ENCODE peak calls at places on chromosomes 2 and 18, in eight cellular contexts. J is H54; S is stimulated activated CD4-positive, alpha-beta T cell treated with anti-CD3 and anti-CD28 coated beads, Interleukin-15, amount 100 ng/mL, for 1 hour; E is germinal center; Z is activated T-cell treated with anti-CD3 and anti-CD28 coated beads for 1 hour; H is KBM-7; N is Daoy; M is CD8-positive, alpha-beta memory T cell. T is an unnamed sample.

GRCh38 chr2:903223-903900 is 47.3 kb upstream of the SNTG2 start:
- DNase-seq in J (no peak), S (no peak), E (no peak), Z (no peak), H (no peak), N (no peak), M (no peak), T (no peak)

GRCh38 chr2:23900927-23901322 is 26.0 kb downstream of the ATAD2B start:
- DNase-seq in J (no peak), S (no peak), E (no peak), Z (no peak), H (no peak), N (peak; percentile 39), M (no peak), T (peak; percentile 67)

GRCh38 chr18:42458226-42458625 is 503.2 kb downstream of the PIK3C3 start:
- DNase-seq in J (no peak), S (no peak), E (no peak), Z (no peak), H (no peak), N (no peak), M (no peak), T (no peak)

GRCh38 chr2:222102746-222103349 is 195.9 kb downstream of the PAX3 start:
- DNase-seq in J (no peak), S (no peak), E (no peak), Z (no peak), H (no peak), N (peak; percentile 4), M (no peak), T (no peak)

GRCh38 chr2:171894612-171894947 is 536 bp upstream of the SLC25A12 start:
- DNase-seq in J (no peak), S (no peak), E (no peak), Z (no peak), H (no peak), N (no peak), M (no peak), T (no peak)

GRCh38 chr2:236180501-236180816 is 12.3 kb upstream of the GBX2 start:
- DNase-seq in J (no peak), S (no peak), E (no peak), Z (no peak), H (no peak), N (no peak), M (no peak), T (no peak)

GRCh38 chr2:102046135-102046901 is 54.6 kb downstream of the IL1R2 start:
- DNase-seq in J (no peak), S (no peak), E (no peak), Z (no peak), H (no peak), N (no peak), M (no peak), T (no peak)

GRCh38 chr2:46447649-46448048 is 31.7 kb upstream of the TMEM247 start:
- DNase-seq in J (no peak), S (no peak), E (no peak), Z (no peak), H (no peak), N (no peak), M (no peak), T (no peak)

GRCh38 chr18:27605107-27605834 is 420.2 kb upstream of the CHST9 start:
- DNase-seq in J (peak; percentile 16), S (no peak), E (peak; percentile 21), Z (no peak), H (peak; percentile 52), N (peak; percentile 71), M (no peak), T (peak; percentile 49)

GRCh38 chr18:75538727-75539126 is 111.2 kb upstream of the SMIM21 start:
- DNase-seq in J (no peak), S (no peak), E (no peak), Z (no peak), H (no peak), N (no peak), M (no peak), T (no peak)

GRCh38 chr2:12330916-12331315 is 385.8 kb upstream of the TRIB2 start:
- DNase-seq in J (no peak), S (no peak), E (no peak), Z (no peak), H (no peak), N (peak; percentile 58), M (no peak), T (no peak)

GRCh38 chr2:73175663-73176204 is 26.6 kb upstream of the NOTO start:
- DNase-seq in J (no peak), S (peak; percentile 58), E (peak; percentile 74), Z (peak; percentile 64), H (no peak), N (peak; percentile 73), M (peak; percentile 74), T (peak; percentile 87)

GRCh38 chr2:151239624-151240023 is 22.0 kb downstream of the RBM43 start:
- DNase-seq in J (no peak), S (no peak), E (no peak), Z (no peak), H (no peak), N (no peak), M (no peak), T (no peak)

GRCh38 chr2:146147448-146148012 is 1627.6 kb upstream of the ZEB2 start:
- DNase-seq in J (no peak), S (no peak), E (no peak), Z (no peak), H (no peak), N (no peak), M (no peak), T (no peak)

GRCh38 chr2:31053929-31054328 is 84.3 kb downstream of the GALNT14 start:
- DNase-seq in J (no peak), S (no peak), E (no peak), Z (no peak), H (no peak), N (no peak), M (no peak), T (no peak)

GRCh38 chr2:19689769-19690168 is 212.0 kb downstream of the TTC32 start:
- DNase-seq in J (no peak), S (no peak), E (no peak), Z (no peak), H (no peak), N (no peak), M (no peak), T (no peak)

GRCh38 chr18:3163968-3164367 is 55.8 kb downstream of the MYOM1 start:
- DNase-seq in J (no peak), S (no peak), E (no peak), Z (no peak), H (no peak), N (no peak), M (no peak), T (no peak)

GRCh38 chr2:38155-38554 is 8.2 kb downstream of the FAM110C start:
- DNase-seq in J (peak; percentile 43), S (no peak), E (no peak), Z (no peak), H (no peak), N (peak; percentile 92), M (no peak), T (no peak)

GRCh38 chr2:6452702-6453481 is 412.8 kb downstream of the CMPK2 start:
- DNase-seq in J (no peak), S (no peak), E (no peak), Z (no peak), H (peak; percentile 7), N (no peak), M (no peak), T (no peak)

GRCh38 chr2:189421644-189422043 is 19.6 kb upstream of the WDR75 start:
- DNase-seq in J (no peak), S (no peak), E (no peak), Z (no peak), H (no peak), N (peak; percentile 71), M (no peak), T (no peak)

GRCh38 chr18:46184296-46185080 is 80.3 kb downstream of the HAUS1 start:
- DNase-seq in J (no peak), S (no peak), E (no peak), Z (no peak), H (no peak), N (no peak), M (no peak), T (no peak)

GRCh38 chr2:3268705-3269029 is 109.0 kb downstream of the EIPR1 start:
- DNase-seq in J (no peak), S (no peak), E (no peak), Z (no peak), H (no peak), N (no peak), M (no peak), T (no peak)

GRCh38 chr2:23145460-23145859 is 239.5 kb upstream of the KLHL29 start:
- DNase-seq in J (no peak), S (no peak), E (no peak), Z (no peak), H (no peak), N (no peak), M (no peak), T (no peak)

T was measured in adrenal gland.